ENCODE peak calls at places on chromosomes 7 and 10, in eight cellular contexts. One of them, this sample, is unnamed.

GRCh38 chr10:30694492-30695228 is 65.1 kb upstream of the LYZL2 start:
- DNase-seq in right atrium auricular region: no peak
- DNase-seq in A549: no peak
- DNase-seq in psoas muscle: no peak
- DNase-seq in tibial artery: no peak
- DNase-seq in suprapubic skin: no peak
- DNase-seq in prostate gland: no peak
- DNase-seq in fibroblast of lung: no peak
- DNase-seq in this sample: no peak

GRCh38 chr7:38393874-38394273 is 120.4 kb upstream of the TARP start:
- DNase-seq in suprapubic skin: no peak
- DNase-seq in tibial artery: no peak
- DNase-seq in A549: no peak
- DNase-seq in psoas muscle: no peak
- DNase-seq in prostate gland: no peak
- DNase-seq in fibroblast of lung: no peak
- DNase-seq in right atrium auricular region: no peak
- DNase-seq in this sample: no peak

GRCh38 chr10:119663866-119664698 is 12.9 kb downstream of the BAG3 start:
- DNase-seq in tibial artery: no peak
- DNase-seq in A549: no peak
- DNase-seq in fibroblast of lung: no peak
- DNase-seq in suprapubic skin: no peak
- DNase-seq in right atrium auricular region: no peak
- DNase-seq in prostate gland: no peak
- DNase-seq in psoas muscle: no peak
- DNase-seq in this sample: no peak

GRCh38 chr7:47771301-47771989 is 176.8 kb downstream of the PKD1L1 start:
- DNase-seq in tibial artery: peak; percentile 83
- DNase-seq in fibroblast of lung: peak; percentile 25
- DNase-seq in psoas muscle: no peak
- DNase-seq in A549: peak; percentile 46
- DNase-seq in suprapubic skin: peak; percentile 78
- DNase-seq in prostate gland: no peak
- DNase-seq in right atrium auricular region: no peak
- DNase-seq in this sample: no peak

GRCh38 chr7:5659584-5659983 is 121.9 kb downstream of the RNF216 start:
- DNase-seq in suprapubic skin: no peak
- DNase-seq in A549: no peak
- DNase-seq in right atrium auricular region: no peak
- DNase-seq in tibial artery: no peak
- DNase-seq in prostate gland: no peak
- DNase-seq in psoas muscle: no peak
- DNase-seq in fibroblast of lung: no peak
- DNase-seq in this sample: no peak

GRCh38 chr7:70647801-70648491 is 484.0 kb upstream of the GALNT17 start:
- DNase-seq in tibial artery: no peak
- DNase-seq in prostate gland: no peak
- DNase-seq in psoas muscle: no peak
- DNase-seq in right atrium auricular region: no peak
- DNase-seq in fibroblast of lung: no peak
- DNase-seq in A549: no peak
- DNase-seq in suprapubic skin: no peak
- DNase-seq in this sample: no peak

GRCh38 chr10:114246679-114247305 is 7.7 kb downstream of the VWA2 start:
- DNase-seq in fibroblast of lung: no peak
- DNase-seq in A549: no peak
- DNase-seq in tibial artery: no peak
- DNase-seq in psoas muscle: no peak
- DNase-seq in prostate gland: peak; percentile 23
- DNase-seq in suprapubic skin: no peak
- DNase-seq in right atrium auricular region: no peak
- DNase-seq in this sample: no peak

GRCh38 chr10:132827861-132828539 is 42.1 kb upstream of the NKX6-2 start:
- DNase-seq in suprapubic skin: no peak
- DNase-seq in A549: no peak
- DNase-seq in right atrium auricular region: no peak
- DNase-seq in psoas muscle: peak; percentile 29
- DNase-seq in fibroblast of lung: no peak
- DNase-seq in tibial artery: no peak
- DNase-seq in prostate gland: no peak
- DNase-seq in this sample: no peak

GRCh38 chr7:5426226-5426475 is 2.5 kb upstream of the TNRC18 start:
- DNase-seq in A549: no peak
- DNase-seq in prostate gland: peak; percentile 53
- DNase-seq in tibial artery: no peak
- DNase-seq in right atrium auricular region: no peak
- DNase-seq in fibroblast of lung: peak; percentile 63
- DNase-seq in suprapubic skin: no peak
- DNase-seq in psoas muscle: peak; percentile 77
- DNase-seq in this sample: no peak

GRCh38 chr10:71419750-71420149 is 23.0 kb downstream of the CDH23 start:
- DNase-seq in tibial artery: no peak
- DNase-seq in suprapubic skin: no peak
- DNase-seq in A549: no peak
- DNase-seq in prostate gland: no peak
- DNase-seq in right atrium auricular region: no peak
- DNase-seq in fibroblast of lung: no peak
- DNase-seq in psoas muscle: no peak
- DNase-seq in this sample: no peak

GRCh38 chr7:148149730-148150129 is 440.8 kb upstream of the C7orf33 start:
- DNase-seq in psoas muscle: no peak
- DNase-seq in fibroblast of lung: no peak
- DNase-seq in suprapubic skin: no peak
- DNase-seq in A549: no peak
- DNase-seq in prostate gland: no peak
- DNase-seq in tibial artery: no peak
- DNase-seq in right atrium auricular region: no peak
- DNase-seq in this sample: no peak

GRCh38 chr7:148147438-148147837 is 443.1 kb upstream of the C7orf33 start:
- DNase-seq in psoas muscle: no peak
- DNase-seq in prostate gland: no peak
- DNase-seq in fibroblast of lung: no peak
- DNase-seq in tibial artery: no peak
- DNase-seq in right atrium auricular region: no peak
- DNase-seq in A549: no peak
- DNase-seq in suprapubic skin: no peak
- DNase-seq in this sample: no peak

GRCh38 chr7:148148456-148148855 is 442.1 kb upstream of the C7orf33 start:
- DNase-seq in tibial artery: no peak
- DNase-seq in A549: no peak
- DNase-seq in psoas muscle: no peak
- DNase-seq in fibroblast of lung: no peak
- DNase-seq in suprapubic skin: no peak
- DNase-seq in right atrium auricular region: no peak
- DNase-seq in prostate gland: no peak
- DNase-seq in this sample: no peak

GRCh38 chr7:148142660-148143248 is 447.8 kb upstream of the C7orf33 start:
- DNase-seq in prostate gland: peak; percentile 39
- DNase-seq in suprapubic skin: no peak
- DNase-seq in psoas muscle: no peak
- DNase-seq in A549: no peak
- DNase-seq in tibial artery: no peak
- DNase-seq in right atrium auricular region: no peak
- DNase-seq in fibroblast of lung: peak; percentile 37
- DNase-seq in this sample: no peak

GRCh38 chr7:148144827-148145226 is 445.7 kb upstream of the C7orf33 start:
- DNase-seq in prostate gland: no peak
- DNase-seq in A549: no peak
- DNase-seq in fibroblast of lung: no peak
- DNase-seq in tibial artery: no peak
- DNase-seq in suprapubic skin: no peak
- DNase-seq in psoas muscle: no peak
- DNase-seq in right atrium auricular region: no peak
- DNase-seq in this sample: no peak
- H3K27ac ChIP-seq in prostate gland: no peak overlapping the region
- H3K27ac ChIP-seq in A549: no peak overlapping the region
- H3K27ac ChIP-seq in fibroblast of lung: no peak overlapping the region
- H3K27ac ChIP-seq in tibial artery: no peak overlapping the region
- H3K27ac ChIP-seq in suprapubic skin: no peak overlapping the region
- H3K27ac ChIP-seq in psoas muscle: no peak overlapping the region
- H3K27ac ChIP-seq in right atrium auricular region: no peak overlapping the region
- H3K27ac ChIP-seq in this sample: no peak overlapping the region

GRCh38 chr7:27243340-27244163 is 950 bp downstream of the EVX1 start:
- DNase-seq in A549: no peak
- DNase-seq in tibial artery: no peak
- DNase-seq in fibroblast of lung: no peak
- DNase-seq in suprapubic skin: no peak
- DNase-seq in psoas muscle: no peak
- DNase-seq in right atrium auricular region: no peak
- DNase-seq in prostate gland: no peak
- DNase-seq in this sample: no peak

GRCh38 chr7:27239780-27240731 is 2.5 kb upstream of the EVX1 start:
- DNase-seq in right atrium auricular region: no peak
- DNase-seq in prostate gland: no peak
- DNase-seq in fibroblast of lung: no peak
- DNase-seq in suprapubic skin: no peak
- DNase-seq in tibial artery: no peak
- DNase-seq in A549: no peak
- DNase-seq in psoas muscle: no peak
- DNase-seq in this sample: no peak

GRCh38 chr7:27242580-27243339 is at the start of gene EVX1:
- DNase-seq in tibial artery: no peak
- DNase-seq in suprapubic skin: no peak
- DNase-seq in A549: no peak
- DNase-seq in fibroblast of lung: no peak
- DNase-seq in psoas muscle: no peak
- DNase-seq in prostate gland: peak; percentile 55
- DNase-seq in right atrium auricular region: no peak
- DNase-seq in this sample: no peak

GRCh38 chr7:27241189-27242045 is 1.2 kb upstream of the EVX1 start:
- DNase-seq in tibial artery: no peak
- DNase-seq in A549: no peak
- DNase-seq in suprapubic skin: no peak
- DNase-seq in prostate gland: no peak
- DNase-seq in psoas muscle: no peak
- DNase-seq in right atrium auricular region: no peak
- DNase-seq in fibroblast of lung: no peak
- DNase-seq in this sample: no peak

GRCh38 chr7:27242046-27242579 is 489 bp upstream of the EVX1 start:
- DNase-seq in fibroblast of lung: no peak
- DNase-seq in right atrium auricular region: no peak
- DNase-seq in prostate gland: no peak
- DNase-seq in psoas muscle: no peak
- DNase-seq in A549: no peak
- DNase-seq in tibial artery: no peak
- DNase-seq in suprapubic skin: no peak
- DNase-seq in this sample: no peak
- H3K4me3 ChIP-seq in fibroblast of lung: no peak overlapping the region
- H3K4me3 ChIP-seq in right atrium auricular region: no peak overlapping the region
- H3K4me3 ChIP-seq in prostate gland: peak overlapping the region; percentile 38
- H3K4me3 ChIP-seq in psoas muscle: peak overlapping the region; percentile 50
- H3K4me3 ChIP-seq in A549: peak overlapping the region; percentile 47
- H3K4me3 ChIP-seq in tibial artery: no peak overlapping the region
- H3K4me3 ChIP-seq in suprapubic skin: peak overlapping the region; percentile 31
- H3K4me3 ChIP-seq in this sample: no peak overlapping the region

DNA sequence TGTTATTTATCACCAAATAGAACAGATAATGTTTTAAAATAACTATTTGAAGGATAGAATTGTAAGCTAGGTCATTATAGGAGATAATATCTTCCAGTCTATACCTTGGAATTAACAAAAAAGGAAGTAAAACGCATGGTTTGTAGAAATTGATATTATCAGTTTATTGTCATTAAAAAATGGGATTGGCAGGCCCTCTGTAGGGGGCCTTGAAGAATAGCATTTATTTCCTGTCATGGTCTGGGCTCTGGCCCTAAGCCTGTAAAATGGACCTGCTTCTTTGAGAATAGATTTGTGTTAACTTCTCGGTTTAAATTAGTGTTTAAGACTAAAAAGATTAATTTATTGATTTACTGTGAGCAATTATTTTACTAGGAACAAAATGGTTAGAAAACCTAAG is 197.6 kb upstream of the FOXP2 start:
- DNase-seq in right atrium auricular region: no peak
- DNase-seq in fibroblast of lung: peak; percentile 9
- DNase-seq in suprapubic skin: no peak
- DNase-seq in tibial artery: no peak
- DNase-seq in psoas muscle: no peak
- DNase-seq in prostate gland: no peak
- DNase-seq in A549: no peak
- DNase-seq in this sample: no peak
- TF ChIP-seq CTCF in right atrium auricular region: no peak
- TF ChIP-seq CTCF in fibroblast of lung: no peak
- TF ChIP-seq CTCF in suprapubic skin: no peak
- TF ChIP-seq CTCF in tibial artery: no peak
- TF ChIP-seq CTCF in psoas muscle: no peak
- TF ChIP-seq CTCF in prostate gland: no peak
- TF ChIP-seq CTCF in A549: no peak
- TF ChIP-seq CTCF in this sample: peak; percentile 20

GRCh38 chr10:75508814-75509306 is 77.4 kb downstream of the LRMDA start:
- DNase-seq in tibial artery: no peak
- DNase-seq in A549: no peak
- DNase-seq in prostate gland: no peak
- DNase-seq in suprapubic skin: no peak
- DNase-seq in fibroblast of lung: peak; percentile 48
- DNase-seq in right atrium auricular region: no peak
- DNase-seq in psoas muscle: no peak
- DNase-seq in this sample: no peak

GRCh38 chr10:75507469-75507868 is 76.0 kb downstream of the LRMDA start:
- DNase-seq in prostate gland: no peak
- DNase-seq in psoas muscle: no peak
- DNase-seq in tibial artery: no peak
- DNase-seq in suprapubic skin: no peak
- DNase-seq in fibroblast of lung: no peak
- DNase-seq in A549: no peak
- DNase-seq in right atrium auricular region: no peak
- DNase-seq in this sample: no peak

GRCh38 chr10:75505840-75506506 is 74.5 kb downstream of the LRMDA start:
- DNase-seq in prostate gland: no peak
- DNase-seq in right atrium auricular region: no peak
- DNase-seq in tibial artery: no peak
- DNase-seq in psoas muscle: no peak
- DNase-seq in A549: no peak
- DNase-seq in fibroblast of lung: no peak
- DNase-seq in suprapubic skin: no peak
- DNase-seq in this sample: no peak

GRCh38 chr10:75511011-75511410 is 79.6 kb downstream of the LRMDA start:
- DNase-seq in right atrium auricular region: no peak
- DNase-seq in psoas muscle: no peak
- DNase-seq in A549: no peak
- DNase-seq in prostate gland: no peak
- DNase-seq in tibial artery: no peak
- DNase-seq in suprapubic skin: no peak
- DNase-seq in fibroblast of lung: no peak
- DNase-seq in this sample: no peak

DNA sequence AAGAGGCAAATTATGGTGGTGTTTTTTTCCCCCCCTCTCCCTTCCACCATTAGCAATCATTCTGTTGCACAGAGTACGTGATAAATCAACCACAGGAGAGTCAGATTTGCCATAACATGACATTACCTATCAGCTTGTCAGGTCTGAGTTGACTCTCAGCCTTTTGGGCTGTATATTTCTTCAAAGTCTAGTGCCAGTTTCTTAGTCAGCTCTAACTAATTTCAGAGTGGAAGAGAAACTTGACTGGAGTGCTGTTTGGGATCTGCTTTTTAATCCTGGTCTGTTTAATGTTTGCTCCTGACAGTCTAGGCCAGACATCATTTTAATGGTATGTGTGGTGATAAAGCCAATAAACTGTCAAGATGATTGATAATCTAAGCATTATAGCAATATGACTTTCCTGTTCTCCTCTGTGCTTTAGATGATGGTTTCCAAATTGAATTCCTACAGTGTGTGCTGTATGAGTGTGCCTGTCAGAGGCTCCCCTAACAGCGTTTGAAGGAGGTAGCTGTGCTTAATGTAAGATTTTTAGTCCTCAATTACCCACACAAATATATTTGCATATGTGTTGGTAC is 76.9 kb downstream of the LRMDA start:
- DNase-seq in fibroblast of lung: peak; percentile 93
- DNase-seq in psoas muscle: no peak
- DNase-seq in A549: no peak
- DNase-seq in right atrium auricular region: no peak
- DNase-seq in tibial artery: no peak
- DNase-seq in prostate gland: no peak
- DNase-seq in suprapubic skin: no peak
- DNase-seq in this sample: no peak
- H3K27ac ChIP-seq in fibroblast of lung: no peak overlapping the region
- H3K27ac ChIP-seq in psoas muscle: no peak overlapping the region
- H3K27ac ChIP-seq in A549: peak overlapping the region; percentile 48
- H3K27ac ChIP-seq in right atrium auricular region: no peak overlapping the region
- H3K27ac ChIP-seq in tibial artery: peak overlapping the region; percentile 15
- H3K27ac ChIP-seq in prostate gland: peak overlapping the region; percentile 68
- H3K27ac ChIP-seq in suprapubic skin: peak overlapping the region; percentile 22
- H3K27ac ChIP-seq in this sample: no peak overlapping the region

This sample was measured in kidney.